ENCODE peak calls at places on chromosomes 1 and 21, in five cellular contexts. P is heart right ventricle, G is hepatocyte, B is tibial artery, A is psoas muscle. L is an unnamed sample.

GRCh38 chr1:24074196-24074595 is 37.7 kb downstream of the MYOM3 start:
- DNase-seq in P (no peak), G (no peak), B (no peak), A (peak), L (no peak)

GRCh38 chr1:170168263-170168662 is 22.5 kb downstream of the NTMT2 start:
- DNase-seq in P (no peak), G (no peak), B (no peak), A (no peak), L (peak)

GRCh38 chr1:37166005-37166404 is 131.7 kb upstream of the GRIK3 start:
- DNase-seq in P (no peak), G (no peak), B (no peak), A (no peak), L (no peak)

GRCh38 chr1:31064685-31065309 is 720 bp downstream of the PUM1 start:
- DNase-seq in P (no peak), G (no peak), B (peak), A (no peak), L (no peak)

GRCh38 chr1:245126530-245126929 is 28.3 kb upstream of the KIF26B start:
- DNase-seq in P (no peak), G (no peak), B (peak), A (no peak), L (no peak)

GRCh38 chr21:37367758-37368535 is 1.4 kb downstream of the DYRK1A start:
- DNase-seq in P (peak), G (peak), B (peak), A (peak), L (peak)

GRCh38 chr1:53087332-53088285 is 25.6 kb downstream of the PODN start:
- DNase-seq in P (no peak), G (no peak), B (no peak), A (no peak), L (no peak)

GRCh38 chr1:4729108-4729506 is 74.7 kb downstream of the AJAP1 start:
- DNase-seq in P (no peak), G (no peak), B (no peak), A (no peak), L (no peak)

GRCh38 chr1:116254776-116255175 is 118.3 kb upstream of the ATP1A1 start:
- DNase-seq in P (no peak), G (no peak), B (no peak), A (no peak), L (peak)

GRCh38 chr1:95793893-95794292 is 559.9 kb downstream of the RWDD3 start:
- DNase-seq in P (no peak), G (peak), B (no peak), A (no peak), L (no peak)

GRCh38 chr1:13228343-13228781 is 2.4 kb upstream of the PRAMEF18 start:
- DNase-seq in P (no peak), G (no peak), B (no peak), A (peak), L (no peak)

GRCh38 chr1:61081637-61082335 is 575 bp upstream of the NFIA start:
- DNase-seq in P (peak), G (peak), B (peak), A (peak), L (peak)

GRCh38 chr1:113325039-113325438 is 65.3 kb upstream of the MAGI3 start:
- DNase-seq in P (no peak), G (no peak), B (no peak), A (no peak), L (peak)

GRCh38 chr1:2238361-2239055 is 10.4 kb downstream of the SKI start:
- DNase-seq in P (no peak), G (no peak), B (no peak), A (no peak), L (no peak)

GRCh38 chr1:96538883-96539282 is 182.7 kb upstream of the PTBP2 start:
- DNase-seq in P (no peak), G (peak), B (no peak), A (no peak), L (peak)

GRCh38 chr21:36388076-36388475 is 2.9 kb downstream of the CHAF1B start:
- DNase-seq in P (no peak), G (no peak), B (no peak), A (no peak), L (no peak)

GRCh38 chr1:206706298-206706791 is 21.6 kb downstream of the MAPKAPK2 start:
- DNase-seq in P (peak), G (peak), B (peak), A (peak), L (peak)

GRCh38 chr1:204670152-204670927 is 15.2 kb downstream of the LRRN2 start:
- DNase-seq in P (no peak), G (peak), B (peak), A (no peak), L (peak)

GRCh38 chr1:224799083-224799482 is 130.4 kb upstream of the DNAH14 start:
- DNase-seq in P (no peak), G (no peak), B (no peak), A (no peak), L (no peak)

GRCh38 chr1:229836324-229836723 is 210.3 kb downstream of the URB2 start:
- DNase-seq in P (no peak), G (no peak), B (no peak), A (no peak), L (no peak)

GRCh38 chr1:33455537-33456301 is 16.7 kb upstream of the ZSCAN20 start:
- DNase-seq in P (no peak), G (peak), B (peak), A (peak), L (peak)

GRCh38 chr1:247204177-247204647 is 32.4 kb upstream of the ZNF124 start:
- DNase-seq in P (no peak), G (no peak), B (no peak), A (no peak), L (no peak)

GRCh38 chr21:14290584-14290983 is 74.6 kb downstream of the RBM11 start:
- DNase-seq in P (no peak), G (no peak), B (no peak), A (no peak), L (no peak)

GRCh38 chr21:41567901-41568510 is 60.0 kb upstream of the TMPRSS2 start:
- DNase-seq in P (no peak), G (no peak), B (no peak), A (no peak), L (no peak)

GRCh38 chr1:223860051-223860559 is 14.4 kb upstream of the TP53BP2 start:
- DNase-seq in P (no peak), G (no peak), B (no peak), A (no peak), L (no peak)

GRCh38 chr1:77744576-77744975 is 15.1 kb downstream of the USP33 start:
- DNase-seq in P (no peak), G (no peak), B (no peak), A (no peak), L (no peak)

GRCh38 chr1:31102501-31102950 is 37.0 kb upstream of the PUM1 start:
- DNase-seq in P (no peak), G (peak), B (no peak), A (no peak), L (peak)

GRCh38 chr1:207389728-207390464 is 64.2 kb upstream of the CR2 start:
- DNase-seq in P (no peak), G (no peak), B (no peak), A (no peak), L (peak)

GRCh38 chr1:209199371-209199770 is 384.1 kb upstream of the CAMK1G start:
- DNase-seq in P (no peak), G (no peak), B (no peak), A (no peak), L (no peak)

GRCh38 chr1:63322248-63322943 is at the start of gene FOXD3:
- DNase-seq in P (peak), G (peak), B (no peak), A (peak), L (peak)

GRCh38 chr1:27572019-27572678 is 31.8 kb downstream of the AHDC1 start:
- DNase-seq in P (no peak), G (no peak), B (peak), A (peak), L (no peak)

GRCh38 chr1:235076504-235077162 is 52.0 kb downstream of the TOMM20 start:
- DNase-seq in P (no peak), G (no peak), B (no peak), A (peak), L (no peak)

GRCh38 chr1:59477286-59477685 is 180.4 kb downstream of the FGGY start:
- DNase-seq in P (no peak), G (no peak), B (no peak), A (no peak), L (no peak)

GRCh38 chr1:227885648-227886502 is 61.9 kb downstream of the WNT9A start:
- DNase-seq in P (peak), G (peak), B (peak), A (peak), L (peak)

GRCh38 chr1:174623640-174624039 is 175.9 kb downstream of the GPR52 start:
- DNase-seq in P (no peak), G (no peak), B (no peak), A (no peak), L (no peak)

GRCh38 chr1:9538669-9539164 is 548 bp upstream of the SLC25A33 start:
- DNase-seq in P (no peak), G (no peak), B (no peak), A (peak), L (no peak)
- H3K4me3 ChIP-seq in P (no peak), G (no peak), B (peak), A (no peak), L (no peak)

DNA sequence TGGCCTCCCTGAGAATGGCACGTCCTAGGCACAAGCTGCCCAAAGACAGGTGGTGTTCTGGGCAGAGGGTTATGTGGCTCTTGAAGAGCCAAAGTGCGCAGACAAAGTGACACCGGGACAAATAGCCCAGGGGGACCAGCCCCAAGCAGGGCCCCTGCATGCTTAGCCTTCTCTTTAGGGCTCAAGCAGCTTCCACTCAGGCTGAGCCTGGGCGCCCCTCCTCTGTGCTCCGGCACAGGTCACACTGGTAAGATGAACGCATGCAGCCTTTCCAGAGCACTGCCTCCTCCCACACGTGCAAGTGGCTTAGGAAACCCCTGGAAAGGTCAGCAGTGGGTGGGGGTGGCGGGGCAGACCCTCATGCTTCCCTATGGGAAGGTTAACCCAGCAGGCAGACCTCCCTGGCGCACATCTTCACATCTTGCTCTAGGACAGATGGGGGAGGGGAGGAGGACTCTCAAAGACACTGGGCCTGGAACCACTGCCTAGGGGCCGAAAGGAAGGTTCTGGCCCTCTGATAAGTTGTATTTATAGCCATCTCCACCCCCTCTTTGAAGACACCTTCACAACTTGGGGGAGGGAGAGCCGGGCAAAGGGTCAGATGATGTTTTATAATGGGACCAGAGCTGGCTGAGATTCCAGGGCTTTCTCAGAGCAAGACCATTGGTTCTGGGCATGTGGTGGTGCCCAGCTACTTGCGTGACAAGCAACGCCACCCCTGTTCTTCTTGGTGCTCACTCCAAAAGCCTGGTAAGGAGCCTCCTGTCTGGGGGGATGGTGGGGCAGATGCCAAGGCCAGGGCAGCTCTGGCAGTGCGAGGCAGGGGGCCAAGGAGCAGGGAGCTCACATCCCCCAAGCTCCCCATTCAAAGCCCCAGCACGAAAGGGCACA is 5.5 kb downstream of the KLHL21 start:
- DNase-seq in P (no peak), G (no peak), B (no peak), A (no peak), L (no peak)
- H3K4me3 ChIP-seq in P (peak), G (no peak), B (peak), A (peak), L (peak)

GRCh38 chr1:196450143-196450911 is 157.9 kb downstream of the KCNT2 start:
- DNase-seq in P (no peak), G (peak), B (no peak), A (no peak), L (no peak)
- H3K4me3 ChIP-seq in P (no peak), G (no peak), B (no peak), A (no peak), L (no peak)

DNA sequence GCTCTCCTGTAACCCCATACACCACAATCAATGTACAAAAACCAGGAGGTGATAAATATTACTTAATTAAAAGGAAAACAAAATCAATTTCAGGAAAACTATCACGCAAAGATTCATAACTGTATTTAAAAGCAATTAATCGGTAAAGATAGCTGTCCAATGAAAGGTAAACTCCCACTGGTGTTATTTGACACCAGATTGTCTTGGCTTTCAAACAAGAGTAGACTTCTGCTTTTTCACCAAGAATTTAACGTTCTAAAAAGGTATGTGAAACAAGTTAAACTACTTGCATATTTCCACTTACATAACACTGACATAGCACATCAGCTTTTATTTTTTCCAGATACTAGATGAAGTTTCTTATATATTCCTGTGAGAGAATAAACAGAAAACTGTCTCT is 3.5 kb downstream of the PLPP3 start:
- DNase-seq in P (no peak), G (no peak), B (no peak), A (no peak), L (peak)
- H3K4me3 ChIP-seq in P (peak), G (peak), B (peak), A (peak), L (peak)

GRCh38 chr1:5992814-5993552 is 758 bp upstream of the NPHP4 start:
- DNase-seq in P (peak), G (no peak), B (no peak), A (peak), L (no peak)

GRCh38 chr1:5992034-5992813 is at the start of gene NPHP4:
- DNase-seq in P (peak), G (peak), B (peak), A (peak), L (peak)

GRCh38 chr1:5991784-5992033 is 516 bp downstream of the NPHP4 start:
- DNase-seq in P (no peak), G (no peak), B (no peak), A (no peak), L (no peak)

GRCh38 chr1:5994713-5995621 is 2.7 kb upstream of the NPHP4 start:
- DNase-seq in P (peak), G (no peak), B (no peak), A (peak), L (no peak)

DNA sequence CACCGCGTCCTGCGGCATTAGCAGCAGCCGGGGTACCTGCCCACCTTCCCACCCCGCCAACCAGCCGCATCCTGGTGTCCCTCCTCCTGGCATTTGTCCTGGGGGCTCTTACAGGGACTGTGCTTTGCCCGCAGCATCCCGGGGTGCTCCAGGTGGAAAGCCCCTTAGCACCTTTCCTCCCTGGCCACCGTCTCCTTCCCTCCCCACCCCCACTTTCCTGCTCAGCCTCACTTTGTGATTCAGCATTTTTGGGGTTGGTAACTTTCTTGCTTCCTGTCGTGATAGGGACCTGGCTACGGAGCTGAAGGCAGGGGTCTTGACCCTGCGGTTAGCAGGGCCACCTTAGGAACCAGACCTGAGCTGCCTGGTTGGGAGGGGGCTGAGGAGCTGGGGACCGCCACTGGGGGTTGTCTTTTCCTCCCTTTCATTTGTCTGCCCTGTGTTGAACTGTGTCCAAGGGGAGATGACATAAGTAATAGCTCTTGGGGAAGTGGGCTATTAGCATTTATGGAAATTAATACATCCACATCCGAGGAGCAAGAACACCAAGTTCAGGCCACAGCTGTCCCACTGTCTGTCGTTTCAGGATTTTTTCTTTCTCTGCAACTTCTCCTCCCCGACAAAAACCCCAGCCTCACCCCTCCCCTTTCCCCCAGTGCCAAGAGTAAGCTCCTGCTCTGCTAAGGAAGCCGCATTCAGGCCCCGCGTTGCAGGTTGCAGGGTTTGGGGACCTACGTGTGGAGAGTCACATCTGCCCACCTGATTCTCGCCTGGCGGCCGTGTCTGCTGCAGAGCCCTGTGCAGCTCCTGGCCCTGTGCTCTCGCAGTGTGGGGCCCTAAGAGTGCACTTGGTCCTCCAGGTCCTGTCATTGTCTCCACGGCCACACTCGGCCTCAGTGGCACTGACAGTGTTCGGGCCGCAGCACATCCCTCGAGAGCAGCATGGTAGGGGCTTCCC is 1.6 kb upstream of the NPHP4 start:
- DNase-seq in P (peak), G (no peak), B (no peak), A (peak), L (no peak)
- H3K4me3 ChIP-seq in P (peak), G (no peak), B (peak), A (peak), L (peak)

GRCh38 chr21:43602277-43603229 is 56.7 kb downstream of the HSF2BP start:
- DNase-seq in P (no peak), G (no peak), B (no peak), A (no peak), L (no peak)

GRCh38 chr21:43605320-43606244 is 53.7 kb downstream of the HSF2BP start:
- DNase-seq in P (no peak), G (no peak), B (no peak), A (no peak), L (no peak)

GRCh38 chr21:43603230-43603626 is 56.1 kb downstream of the HSF2BP start:
- DNase-seq in P (no peak), G (no peak), B (peak), A (no peak), L (no peak)

GRCh38 chr21:43603641-43604504 is 55.4 kb downstream of the HSF2BP start:
- DNase-seq in P (no peak), G (no peak), B (no peak), A (no peak), L (peak)

DNA sequence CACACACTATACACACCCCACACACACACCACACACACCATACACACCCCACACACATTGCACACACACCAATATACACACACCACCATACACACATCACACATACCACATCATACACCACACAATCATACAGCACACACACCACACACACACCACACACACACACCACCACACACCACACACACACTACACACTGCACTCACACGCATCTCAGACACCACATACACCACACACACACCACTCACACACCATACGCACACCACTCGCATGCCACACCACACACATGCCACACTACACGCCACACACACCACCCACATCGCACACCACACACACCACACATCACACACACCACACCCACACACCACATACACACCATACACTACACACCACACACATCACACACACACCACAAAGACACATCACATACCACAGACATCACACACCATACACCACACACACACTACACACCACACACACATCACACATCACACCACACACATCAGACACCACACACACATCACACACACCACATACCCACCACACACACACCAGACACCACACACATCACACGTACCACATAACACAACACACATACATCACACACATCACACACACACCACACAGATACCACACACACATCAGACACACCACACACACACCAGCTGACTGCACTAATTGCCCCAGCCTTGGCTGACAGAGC is 54.6 kb downstream of the HSF2BP start:
- DNase-seq in P (no peak), G (no peak), B (no peak), A (no peak), L (no peak)
- H3K4me3 ChIP-seq in P (no peak), G (no peak), B (no peak), A (no peak), L (no peak)

DNA sequence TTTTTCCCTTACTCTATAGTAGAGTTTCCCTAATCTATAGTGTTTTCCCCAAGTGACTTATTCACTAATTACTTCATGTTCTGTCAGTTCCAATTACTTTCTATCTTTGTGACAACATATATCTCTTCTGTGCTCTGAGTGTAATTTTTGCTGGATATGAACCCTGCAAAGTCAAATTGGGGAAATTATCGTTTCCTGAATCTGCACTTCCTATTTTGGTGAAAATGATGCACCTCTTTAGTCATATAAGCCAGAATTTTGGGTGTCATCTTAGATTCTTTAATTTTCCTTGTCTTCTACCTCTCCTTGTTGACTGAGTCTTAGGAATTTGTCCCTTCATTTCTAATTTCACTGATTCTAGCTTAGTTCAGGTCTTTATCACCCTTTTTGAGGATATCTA is 33.4 kb upstream of the PRKACB start:
- DNase-seq in P (no peak), G (no peak), B (no peak), A (no peak), L (no peak)
- H3K4me3 ChIP-seq in P (no peak), G (no peak), B (no peak), A (no peak), L (no peak)

GRCh38 chr1:225996946-225997545 is 2.1 kb downstream of the SDE2 start:
- DNase-seq in P (no peak), G (no peak), B (no peak), A (no peak), L (peak)
- H3K4me3 ChIP-seq in P (no peak), G (no peak), B (no peak), A (peak), L (no peak)

GRCh38 chr1:89762431-89762800 is 58.4 kb upstream of the LRRC8D start:
- DNase-seq in P (no peak), G (no peak), B (no peak), A (no peak), L (no peak)
- H3K4me3 ChIP-seq in P (peak), G (no peak), B (peak), A (peak), L (no peak)

L was measured in fibroblast of the aortic adventitia.